ENCODE peak calls at places on chromosomes 4 and X, in four cellular contexts. I is omental fat pad, H is GM23338, J is LNCaP clone FGC. W is an unnamed sample.

GRCh38 chr4:119585771-119586170 is 42.8 kb downstream of the PDE5A start:
- DNase-seq in H (no peak), I (no peak), J (no peak), W (no peak)

GRCh38 chr4:151561551-151562256 is 152.7 kb downstream of the FHIP1A start:
- DNase-seq in H (no peak), J (peak; percentile 75), I (no peak), W (no peak)

GRCh38 chrX:7068939-7069367 is 78.6 kb upstream of the STS start:
- DNase-seq in J (no peak), I (no peak), H (peak; percentile 44), W (no peak)

GRCh38 chrX:71637253-71637618 is 18.9 kb upstream of the CXCR3 start:
- DNase-seq in I (no peak), H (no peak), J (no peak), W (no peak)

GRCh38 chrX:154374361-154375155 is at the start of gene FLNA:
- DNase-seq in H (peak; percentile 69), J (no peak), I (no peak), W (peak; percentile 38)

GRCh38 chrX:27679281-27679680 is 89.1 kb downstream of the DCAF8L2 start:
- DNase-seq in H (no peak), I (no peak), J (no peak), W (no peak)

GRCh38 chrX:49308604-49309269 is 5.3 kb downstream of the GAGE10 start:
- DNase-seq in J (no peak), I (no peak), H (no peak), W (no peak)

GRCh38 chr4:99652596-99653436 is 4.8 kb downstream of the C4orf54 start:
- DNase-seq in H (no peak), I (no peak), J (no peak), W (no peak)

GRCh38 chr4:40596522-40596921 is 33.1 kb downstream of the RBM47 start:
- DNase-seq in J (no peak), H (no peak), I (no peak), W (no peak)

GRCh38 chrX:154376768-154377167 is 2.3 kb upstream of the EMD start:
- DNase-seq in J (no peak), I (no peak), H (no peak), W (no peak)

DNA sequence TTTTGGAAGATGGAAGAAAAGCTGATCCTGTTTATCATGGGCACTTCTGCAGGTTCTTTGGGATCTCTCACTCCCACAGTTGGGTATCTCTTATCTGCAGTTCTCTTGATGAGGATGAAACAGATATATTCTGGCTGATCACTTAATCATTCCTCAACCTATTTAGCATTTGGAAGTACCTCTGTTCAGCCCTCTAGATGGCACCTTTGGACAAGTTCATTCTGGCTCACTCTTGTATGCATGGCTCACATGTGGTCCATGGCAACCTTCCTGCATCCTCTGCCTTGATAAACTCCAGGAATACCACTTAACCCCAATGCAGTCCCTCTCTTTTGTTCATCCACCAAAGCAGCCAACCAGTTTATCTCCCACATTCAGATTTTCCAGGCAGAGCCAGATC is 74.2 kb downstream of the SMARCA5 start:
- DNase-seq in H (no peak), I (no peak), J (peak; percentile 3), W (no peak)
- TF ChIP-seq CTCF in H (no peak), I (no peak), J (peak; percentile 45), W (no peak)

DNA sequence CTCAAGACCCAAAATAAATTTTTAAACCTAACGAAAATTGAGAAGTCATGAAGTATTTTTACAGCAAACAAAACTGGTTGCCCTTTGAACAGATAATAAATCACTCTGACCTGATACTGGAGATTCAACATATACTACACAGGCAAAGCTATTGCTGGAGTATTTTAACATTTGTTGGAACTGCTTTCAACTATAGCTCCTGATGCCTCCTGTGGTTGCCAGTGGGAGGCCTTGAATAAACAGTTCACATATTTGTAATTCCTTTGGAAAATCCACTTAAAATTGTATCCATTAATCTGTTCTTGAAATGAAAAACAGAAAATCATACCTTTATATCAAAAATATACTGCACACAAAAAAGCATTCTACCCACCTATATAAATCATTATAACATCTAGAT is 605.1 kb downstream of the KCTD8 start:
- DNase-seq in H (peak; percentile 36), I (no peak), J (no peak), W (no peak)
- TF ChIP-seq CTCF in H (no peak), I (no peak), J (peak; percentile 46), W (no peak)

DNA sequence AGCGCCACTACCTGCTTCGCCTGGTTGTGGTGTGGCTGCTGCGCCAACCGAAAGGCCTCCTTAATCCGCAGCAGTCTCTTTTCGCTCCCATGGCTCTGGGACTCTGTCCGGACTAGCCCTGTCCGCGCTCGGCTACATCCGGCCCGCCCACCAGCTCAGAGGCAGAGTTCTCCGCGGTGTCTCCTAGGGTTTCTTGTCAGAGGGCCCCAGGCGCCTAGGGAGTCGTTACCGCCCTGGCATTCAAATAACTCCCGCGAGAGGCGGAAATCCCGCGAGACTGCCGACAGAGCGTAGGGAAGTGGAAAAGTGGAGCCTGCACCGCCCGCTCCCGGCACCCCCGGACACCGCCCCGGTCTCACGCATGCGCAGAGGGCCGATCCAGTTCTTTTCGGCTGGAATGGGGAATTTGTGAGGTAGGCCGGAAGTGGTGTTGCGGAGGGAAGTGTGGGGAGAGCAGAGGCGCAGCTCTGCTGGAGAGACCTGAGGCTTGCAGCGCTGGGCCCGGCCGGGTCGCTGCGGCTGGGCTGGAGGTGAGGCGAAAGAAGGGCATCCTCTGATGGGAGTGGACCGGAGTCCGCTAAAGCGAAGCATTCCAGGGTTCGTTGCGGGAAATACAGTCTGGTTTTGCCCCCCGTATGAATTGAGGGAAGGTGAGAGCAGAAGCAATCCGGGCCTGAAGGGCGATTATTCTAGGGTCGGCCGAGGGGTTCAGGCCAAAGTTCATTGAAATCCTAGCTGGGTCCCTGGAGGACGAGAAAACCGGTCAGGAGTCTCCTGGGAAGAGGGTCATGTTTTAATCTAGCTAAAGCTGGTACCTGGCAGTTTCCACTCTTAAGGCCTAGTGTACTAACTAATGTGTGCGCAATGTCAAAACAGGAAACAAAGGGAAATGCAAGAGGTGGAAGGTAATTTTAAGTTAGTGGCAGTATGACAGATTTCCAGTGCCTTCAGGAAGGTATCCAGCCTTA is at the start of gene FAM200B:
- DNase-seq in I (peak; percentile 100), H (peak; percentile 100), J (peak; percentile 94), W (peak; percentile 95)
- TF ChIP-seq CTCF in I (no peak), H (peak; percentile 3), J (peak; percentile 21), W (no peak)

GRCh38 chr4:16764622-16765021 is 133.8 kb downstream of the LDB2 start:
- DNase-seq in H (peak; percentile 87), J (no peak), I (no peak), W (no peak)
- TF ChIP-seq CTCF in H (peak; percentile 91), J (peak; percentile 47), I (no peak), W (no peak)

GRCh38 chrX:3811331-3812311 is 98.2 kb upstream of the PRKX start:
- DNase-seq in H (peak; percentile 36), I (no peak), J (no peak), W (peak; percentile 16)
- TF ChIP-seq CTCF in H (peak; percentile 69), I (no peak), J (peak; percentile 57), W (peak; percentile 37)